ENCODE peak calls at places on chromosomes 13 and 19, in four cellular contexts. One of them, this sample, is unnamed.

GRCh38 chr13:34779171-34779570 is 162.9 kb upstream of the NBEA start:
- DNase-seq in H1: no peak
- DNase-seq in NCI-H2171 treated with DMSO at 0.1 percent for 48 hours: no peak
- DNase-seq in NCI-H1105 treated with DMSO at 0.1 percent for 48 hours: no peak
- DNase-seq in this sample: no peak

GRCh38 chr13:27403727-27404385 is 20.6 kb upstream of the GTF3A start:
- DNase-seq in H1: no peak
- DNase-seq in NCI-H2171 treated with DMSO at 0.1 percent for 48 hours: no peak
- DNase-seq in NCI-H1105 treated with DMSO at 0.1 percent for 48 hours: no peak
- DNase-seq in this sample: no peak

GRCh38 chr19:27974082-27974513 is 1238.9 kb downstream of the UQCRFS1 start:
- DNase-seq in H1: peak
- DNase-seq in NCI-H2171 treated with DMSO at 0.1 percent for 48 hours: no peak
- DNase-seq in NCI-H1105 treated with DMSO at 0.1 percent for 48 hours: peak
- DNase-seq in this sample: no peak

GRCh38 chr13:98804336-98804855 is 51.9 kb upstream of the SLC15A1 start:
- DNase-seq in H1: peak
- DNase-seq in NCI-H2171 treated with DMSO at 0.1 percent for 48 hours: no peak
- DNase-seq in NCI-H1105 treated with DMSO at 0.1 percent for 48 hours: no peak
- DNase-seq in this sample: no peak

GRCh38 chr19:41303941-41304340 is 6.0 kb upstream of the CCDC97 start:
- DNase-seq in H1: no peak
- DNase-seq in NCI-H2171 treated with DMSO at 0.1 percent for 48 hours: no peak
- DNase-seq in NCI-H1105 treated with DMSO at 0.1 percent for 48 hours: no peak
- DNase-seq in this sample: no peak

GRCh38 chr13:114173753-114174152 is 5.3 kb upstream of the CFAP97D2 start:
- DNase-seq in H1: no peak
- DNase-seq in NCI-H2171 treated with DMSO at 0.1 percent for 48 hours: no peak
- DNase-seq in NCI-H1105 treated with DMSO at 0.1 percent for 48 hours: no peak
- DNase-seq in this sample: no peak

GRCh38 chr13:61695147-61695546 is 279.5 kb upstream of the PCDH20 start:
- DNase-seq in H1: no peak
- DNase-seq in NCI-H2171 treated with DMSO at 0.1 percent for 48 hours: no peak
- DNase-seq in NCI-H1105 treated with DMSO at 0.1 percent for 48 hours: no peak
- DNase-seq in this sample: no peak

GRCh38 chr19:51702754-51703654 is 9.9 kb downstream of the SPACA6 start:
- DNase-seq in H1: peak
- DNase-seq in NCI-H2171 treated with DMSO at 0.1 percent for 48 hours: peak
- DNase-seq in NCI-H1105 treated with DMSO at 0.1 percent for 48 hours: no peak
- DNase-seq in this sample: no peak

GRCh38 chr19:17726914-17727773 is 7.9 kb downstream of the MAP1S start:
- DNase-seq in H1: no peak
- DNase-seq in NCI-H2171 treated with DMSO at 0.1 percent for 48 hours: no peak
- DNase-seq in NCI-H1105 treated with DMSO at 0.1 percent for 48 hours: no peak
- DNase-seq in this sample: no peak

GRCh38 chr13:32415019-32415418 is 12.9 kb downstream of the N4BP2L1 start:
- DNase-seq in H1: no peak
- DNase-seq in NCI-H2171 treated with DMSO at 0.1 percent for 48 hours: no peak
- DNase-seq in NCI-H1105 treated with DMSO at 0.1 percent for 48 hours: no peak
- DNase-seq in this sample: no peak

GRCh38 chr19:8158411-8159074 is 9.2 kb upstream of the FBN3 start:
- DNase-seq in H1: no peak
- DNase-seq in NCI-H2171 treated with DMSO at 0.1 percent for 48 hours: peak
- DNase-seq in NCI-H1105 treated with DMSO at 0.1 percent for 48 hours: peak
- DNase-seq in this sample: peak

GRCh38 chr13:43374621-43375020 is 351.2 kb downstream of the DNAJC15 start:
- DNase-seq in H1: no peak
- DNase-seq in NCI-H2171 treated with DMSO at 0.1 percent for 48 hours: no peak
- DNase-seq in NCI-H1105 treated with DMSO at 0.1 percent for 48 hours: no peak
- DNase-seq in this sample: no peak

GRCh38 chr19:47589824-47590223 is 16.9 kb upstream of the ZNF541 start:
- DNase-seq in H1: no peak
- DNase-seq in NCI-H2171 treated with DMSO at 0.1 percent for 48 hours: no peak
- DNase-seq in NCI-H1105 treated with DMSO at 0.1 percent for 48 hours: no peak
- DNase-seq in this sample: no peak

GRCh38 chr19:36058481-36059179 is 3.9 kb downstream of the WDR62 start:
- DNase-seq in H1: no peak
- DNase-seq in NCI-H2171 treated with DMSO at 0.1 percent for 48 hours: no peak
- DNase-seq in NCI-H1105 treated with DMSO at 0.1 percent for 48 hours: no peak
- DNase-seq in this sample: no peak

GRCh38 chr19:28603453-28603852 is 609.5 kb downstream of the UQCRFS1 start:
- DNase-seq in H1: no peak
- DNase-seq in NCI-H2171 treated with DMSO at 0.1 percent for 48 hours: no peak
- DNase-seq in NCI-H1105 treated with DMSO at 0.1 percent for 48 hours: no peak
- DNase-seq in this sample: no peak

GRCh38 chr13:97215325-97215724 is 6.8 kb upstream of the MBNL2 start:
- DNase-seq in H1: no peak
- DNase-seq in NCI-H2171 treated with DMSO at 0.1 percent for 48 hours: no peak
- DNase-seq in NCI-H1105 treated with DMSO at 0.1 percent for 48 hours: no peak
- DNase-seq in this sample: no peak

GRCh38 chr13:20136781-20137703 is 23.8 kb downstream of the GJA3 start:
- DNase-seq in H1: peak
- DNase-seq in NCI-H2171 treated with DMSO at 0.1 percent for 48 hours: no peak
- DNase-seq in NCI-H1105 treated with DMSO at 0.1 percent for 48 hours: no peak
- DNase-seq in this sample: no peak

GRCh38 chr13:55990631-55991030 is 1150.1 kb upstream of the PRR20A start:
- DNase-seq in H1: no peak
- DNase-seq in NCI-H2171 treated with DMSO at 0.1 percent for 48 hours: no peak
- DNase-seq in NCI-H1105 treated with DMSO at 0.1 percent for 48 hours: no peak
- DNase-seq in this sample: no peak

GRCh38 chr13:100887729-100888151 is 213.1 kb upstream of the TMTC4 start:
- DNase-seq in H1: no peak
- DNase-seq in NCI-H2171 treated with DMSO at 0.1 percent for 48 hours: peak
- DNase-seq in NCI-H1105 treated with DMSO at 0.1 percent for 48 hours: no peak
- DNase-seq in this sample: no peak

GRCh38 chr19:19552811-19553210 is 14.7 kb downstream of the CILP2 start:
- DNase-seq in H1: peak
- DNase-seq in NCI-H2171 treated with DMSO at 0.1 percent for 48 hours: no peak
- DNase-seq in NCI-H1105 treated with DMSO at 0.1 percent for 48 hours: no peak
- DNase-seq in this sample: no peak

GRCh38 chr19:40231544-40232424 is 5.3 kb upstream of the CCNP start:
- DNase-seq in H1: no peak
- DNase-seq in NCI-H2171 treated with DMSO at 0.1 percent for 48 hours: no peak
- DNase-seq in NCI-H1105 treated with DMSO at 0.1 percent for 48 hours: no peak
- DNase-seq in this sample: no peak

GRCh38 chr19:4909172-4909896 is at the start of gene UHRF1:
- DNase-seq in H1: peak
- DNase-seq in NCI-H2171 treated with DMSO at 0.1 percent for 48 hours: peak
- DNase-seq in NCI-H1105 treated with DMSO at 0.1 percent for 48 hours: peak
- DNase-seq in this sample: no peak

GRCh38 chr13:46783504-46783903 is 13.5 kb downstream of the ESD start:
- DNase-seq in H1: no peak
- DNase-seq in NCI-H2171 treated with DMSO at 0.1 percent for 48 hours: no peak
- DNase-seq in NCI-H1105 treated with DMSO at 0.1 percent for 48 hours: no peak
- DNase-seq in this sample: no peak

GRCh38 chr13:30819136-30819875 is 84.0 kb downstream of the ALOX5AP start:
- DNase-seq in H1: no peak
- DNase-seq in NCI-H2171 treated with DMSO at 0.1 percent for 48 hours: no peak
- DNase-seq in NCI-H1105 treated with DMSO at 0.1 percent for 48 hours: no peak
- DNase-seq in this sample: no peak

GRCh38 chr19:38852231-38853044 is 2.7 kb upstream of the HNRNPL start:
- DNase-seq in H1: peak
- DNase-seq in NCI-H2171 treated with DMSO at 0.1 percent for 48 hours: no peak
- DNase-seq in NCI-H1105 treated with DMSO at 0.1 percent for 48 hours: no peak
- DNase-seq in this sample: no peak

GRCh38 chr13:94305934-94306333 is 173.5 kb downstream of the DCT start:
- DNase-seq in H1: no peak
- DNase-seq in NCI-H2171 treated with DMSO at 0.1 percent for 48 hours: no peak
- DNase-seq in NCI-H1105 treated with DMSO at 0.1 percent for 48 hours: no peak
- DNase-seq in this sample: no peak

GRCh38 chr19:30788105-30788765 is 416.1 kb downstream of the ZNF536 start:
- DNase-seq in H1: peak
- DNase-seq in NCI-H2171 treated with DMSO at 0.1 percent for 48 hours: no peak
- DNase-seq in NCI-H1105 treated with DMSO at 0.1 percent for 48 hours: no peak
- DNase-seq in this sample: no peak

GRCh38 chr19:55340144-55340783 is 588 bp downstream of the KMT5C start:
- DNase-seq in H1: no peak
- DNase-seq in NCI-H2171 treated with DMSO at 0.1 percent for 48 hours: no peak
- DNase-seq in NCI-H1105 treated with DMSO at 0.1 percent for 48 hours: no peak
- DNase-seq in this sample: no peak

GRCh38 chr19:5694952-5695648 is 5.0 kb downstream of the RPL36 start:
- DNase-seq in H1: no peak
- DNase-seq in NCI-H2171 treated with DMSO at 0.1 percent for 48 hours: no peak
- DNase-seq in NCI-H1105 treated with DMSO at 0.1 percent for 48 hours: no peak
- DNase-seq in this sample: no peak

GRCh38 chr13:34349091-34349722 is 531.3 kb downstream of the RFC3 start:
- DNase-seq in H1: no peak
- DNase-seq in NCI-H2171 treated with DMSO at 0.1 percent for 48 hours: no peak
- DNase-seq in NCI-H1105 treated with DMSO at 0.1 percent for 48 hours: no peak
- DNase-seq in this sample: peak

GRCh38 chr19:55638864-55639359 is 1.9 kb upstream of the ZNF580 start:
- DNase-seq in H1: peak
- DNase-seq in NCI-H2171 treated with DMSO at 0.1 percent for 48 hours: peak
- DNase-seq in NCI-H1105 treated with DMSO at 0.1 percent for 48 hours: no peak
- DNase-seq in this sample: no peak

GRCh38 chr19:41298327-41298964 is 11.5 kb upstream of the CCDC97 start:
- DNase-seq in H1: no peak
- DNase-seq in NCI-H2171 treated with DMSO at 0.1 percent for 48 hours: no peak
- DNase-seq in NCI-H1105 treated with DMSO at 0.1 percent for 48 hours: no peak
- DNase-seq in this sample: no peak

GRCh38 chr19:5036733-5037681 is 68.1 kb downstream of the KDM4B start:
- DNase-seq in H1: no peak
- DNase-seq in NCI-H2171 treated with DMSO at 0.1 percent for 48 hours: peak
- DNase-seq in NCI-H1105 treated with DMSO at 0.1 percent for 48 hours: peak
- DNase-seq in this sample: no peak

GRCh38 chr19:4557186-4557970 is 2.1 kb downstream of the SEMA6B start:
- DNase-seq in H1: peak
- DNase-seq in NCI-H2171 treated with DMSO at 0.1 percent for 48 hours: no peak
- DNase-seq in NCI-H1105 treated with DMSO at 0.1 percent for 48 hours: no peak
- DNase-seq in this sample: no peak

GRCh38 chr13:111020546-111020945 is 94.6 kb upstream of the ARHGEF7 start:
- DNase-seq in H1: no peak
- DNase-seq in NCI-H2171 treated with DMSO at 0.1 percent for 48 hours: no peak
- DNase-seq in NCI-H1105 treated with DMSO at 0.1 percent for 48 hours: no peak
- DNase-seq in this sample: no peak

GRCh38 chr19:42069619-42070293 is at the start of gene GRIK5:
- DNase-seq in H1: peak
- DNase-seq in NCI-H2171 treated with DMSO at 0.1 percent for 48 hours: peak
- DNase-seq in NCI-H1105 treated with DMSO at 0.1 percent for 48 hours: no peak
- DNase-seq in this sample: peak

GRCh38 chr19:311813-312261 is 20.6 kb upstream of the PLPP2 start:
- DNase-seq in H1: no peak
- DNase-seq in NCI-H2171 treated with DMSO at 0.1 percent for 48 hours: no peak
- DNase-seq in NCI-H1105 treated with DMSO at 0.1 percent for 48 hours: no peak
- DNase-seq in this sample: no peak

GRCh38 chr19:49977111-49977510 is 16.1 kb upstream of the SIGLEC11 start:
- DNase-seq in H1: no peak
- DNase-seq in NCI-H2171 treated with DMSO at 0.1 percent for 48 hours: no peak
- DNase-seq in NCI-H1105 treated with DMSO at 0.1 percent for 48 hours: no peak
- DNase-seq in this sample: no peak

This sample was measured in NCI-H1694 treated with DMSO at 0.1 percent for 48 hours.